ENCODE peak calls at places on chromosomes 16 and 17, in ten cellular contexts. One of them, this sample, is unnamed.

GRCh38 chr16:17744903-17745581 is 274.3 kb upstream of the XYLT1 start:
- DNase-seq in effector memory CD4-positive, alpha-beta T cell: no peak
- DNase-seq in SJSA1: no peak
- DNase-seq in right cardiac atrium: no peak
- DNase-seq in thoracic aorta: no peak
- DNase-seq in AG04450: no peak
- DNase-seq in trophoblast cell: no peak
- DNase-seq in CD8-positive, alpha-beta T cell: no peak
- DNase-seq in GM23248: no peak
- DNase-seq in fibroblast of mammary gland: no peak
- DNase-seq in this sample: no peak

GRCh38 chr17:39062846-39063680 is 88.4 kb downstream of the PLXDC1 start:
- DNase-seq in effector memory CD4-positive, alpha-beta T cell: no peak
- DNase-seq in SJSA1: no peak
- DNase-seq in right cardiac atrium: no peak
- DNase-seq in thoracic aorta: no peak
- DNase-seq in AG04450: no peak
- DNase-seq in trophoblast cell: no peak
- DNase-seq in CD8-positive, alpha-beta T cell: no peak
- DNase-seq in GM23248: peak
- DNase-seq in fibroblast of mammary gland: peak
- DNase-seq in this sample: no peak

GRCh38 chr16:57148481-57148880 is 37.4 kb downstream of the PSME3IP1 start:
- DNase-seq in effector memory CD4-positive, alpha-beta T cell: no peak
- DNase-seq in SJSA1: no peak
- DNase-seq in right cardiac atrium: peak
- DNase-seq in thoracic aorta: no peak
- DNase-seq in AG04450: no peak
- DNase-seq in trophoblast cell: no peak
- DNase-seq in CD8-positive, alpha-beta T cell: no peak
- DNase-seq in GM23248: no peak
- DNase-seq in fibroblast of mammary gland: no peak
- DNase-seq in this sample: no peak

GRCh38 chr16:66146689-66147330 is 219.7 kb upstream of the CDH5 start:
- DNase-seq in effector memory CD4-positive, alpha-beta T cell: no peak
- DNase-seq in SJSA1: no peak
- DNase-seq in right cardiac atrium: no peak
- DNase-seq in thoracic aorta: no peak
- DNase-seq in AG04450: no peak
- DNase-seq in trophoblast cell: no peak
- DNase-seq in CD8-positive, alpha-beta T cell: no peak
- DNase-seq in GM23248: no peak
- DNase-seq in fibroblast of mammary gland: peak
- DNase-seq in this sample: no peak

GRCh38 chr16:11632455-11632921 is 35.8 kb upstream of the SNN start:
- DNase-seq in effector memory CD4-positive, alpha-beta T cell: no peak
- DNase-seq in SJSA1: peak
- DNase-seq in right cardiac atrium: peak
- DNase-seq in thoracic aorta: no peak
- DNase-seq in AG04450: peak
- DNase-seq in trophoblast cell: peak
- DNase-seq in CD8-positive, alpha-beta T cell: no peak
- DNase-seq in GM23248: peak
- DNase-seq in fibroblast of mammary gland: peak
- DNase-seq in this sample: peak

GRCh38 chr17:56130030-56130429 is 23.2 kb upstream of the ANKFN1 start:
- DNase-seq in effector memory CD4-positive, alpha-beta T cell: no peak
- DNase-seq in SJSA1: no peak
- DNase-seq in right cardiac atrium: no peak
- DNase-seq in thoracic aorta: no peak
- DNase-seq in AG04450: no peak
- DNase-seq in trophoblast cell: no peak
- DNase-seq in CD8-positive, alpha-beta T cell: no peak
- DNase-seq in GM23248: no peak
- DNase-seq in fibroblast of mammary gland: no peak
- DNase-seq in this sample: no peak

GRCh38 chr17:73232587-73233373 is 28.9 kb downstream of the CPSF4L start:
- DNase-seq in effector memory CD4-positive, alpha-beta T cell: no peak
- DNase-seq in SJSA1: peak
- DNase-seq in right cardiac atrium: no peak
- DNase-seq in thoracic aorta: no peak
- DNase-seq in AG04450: no peak
- DNase-seq in trophoblast cell: peak
- DNase-seq in CD8-positive, alpha-beta T cell: peak
- DNase-seq in GM23248: peak
- DNase-seq in fibroblast of mammary gland: no peak
- DNase-seq in this sample: peak

GRCh38 chr16:15708096-15708495 is 58.1 kb downstream of the NDE1 start:
- DNase-seq in effector memory CD4-positive, alpha-beta T cell: no peak
- DNase-seq in SJSA1: no peak
- DNase-seq in right cardiac atrium: no peak
- DNase-seq in thoracic aorta: no peak
- DNase-seq in AG04450: peak
- DNase-seq in trophoblast cell: peak
- DNase-seq in CD8-positive, alpha-beta T cell: no peak
- DNase-seq in GM23248: no peak
- DNase-seq in fibroblast of mammary gland: peak
- DNase-seq in this sample: peak

GRCh38 chr17:76714822-76715461 is 4.2 kb upstream of the MXRA7 start:
- DNase-seq in effector memory CD4-positive, alpha-beta T cell: peak
- DNase-seq in SJSA1: peak
- DNase-seq in right cardiac atrium: peak
- DNase-seq in thoracic aorta: no peak
- DNase-seq in AG04450: no peak
- DNase-seq in trophoblast cell: peak
- DNase-seq in CD8-positive, alpha-beta T cell: peak
- DNase-seq in GM23248: peak
- DNase-seq in fibroblast of mammary gland: no peak
- DNase-seq in this sample: peak

GRCh38 chr16:31219154-31219741 is 2.3 kb upstream of the PYDC1 start:
- DNase-seq in effector memory CD4-positive, alpha-beta T cell: no peak
- DNase-seq in SJSA1: no peak
- DNase-seq in right cardiac atrium: no peak
- DNase-seq in thoracic aorta: no peak
- DNase-seq in AG04450: no peak
- DNase-seq in trophoblast cell: no peak
- DNase-seq in CD8-positive, alpha-beta T cell: no peak
- DNase-seq in GM23248: no peak
- DNase-seq in fibroblast of mammary gland: no peak
- DNase-seq in this sample: no peak

GRCh38 chr17:65055708-65056638 is 567 bp downstream of the GNA13 start:
- DNase-seq in effector memory CD4-positive, alpha-beta T cell: peak
- DNase-seq in SJSA1: peak
- DNase-seq in right cardiac atrium: peak
- DNase-seq in thoracic aorta: peak
- DNase-seq in AG04450: no peak
- DNase-seq in trophoblast cell: peak
- DNase-seq in CD8-positive, alpha-beta T cell: peak
- DNase-seq in GM23248: peak
- DNase-seq in fibroblast of mammary gland: peak
- DNase-seq in this sample: no peak

GRCh38 chr17:65058615-65059014 is 2.1 kb upstream of the GNA13 start:
- DNase-seq in effector memory CD4-positive, alpha-beta T cell: no peak
- DNase-seq in SJSA1: no peak
- DNase-seq in right cardiac atrium: no peak
- DNase-seq in thoracic aorta: no peak
- DNase-seq in AG04450: no peak
- DNase-seq in trophoblast cell: peak
- DNase-seq in CD8-positive, alpha-beta T cell: no peak
- DNase-seq in GM23248: no peak
- DNase-seq in fibroblast of mammary gland: no peak
- DNase-seq in this sample: no peak

GRCh38 chr17:65055280-65055707 is 1.2 kb downstream of the GNA13 start:
- DNase-seq in effector memory CD4-positive, alpha-beta T cell: no peak
- DNase-seq in SJSA1: no peak
- DNase-seq in right cardiac atrium: no peak
- DNase-seq in thoracic aorta: no peak
- DNase-seq in AG04450: no peak
- DNase-seq in trophoblast cell: no peak
- DNase-seq in CD8-positive, alpha-beta T cell: peak
- DNase-seq in GM23248: no peak
- DNase-seq in fibroblast of mammary gland: no peak
- DNase-seq in this sample: no peak

GRCh38 chr17:65058151-65058550 is 1.6 kb upstream of the GNA13 start:
- DNase-seq in effector memory CD4-positive, alpha-beta T cell: no peak
- DNase-seq in SJSA1: peak
- DNase-seq in right cardiac atrium: no peak
- DNase-seq in thoracic aorta: no peak
- DNase-seq in AG04450: no peak
- DNase-seq in trophoblast cell: no peak
- DNase-seq in CD8-positive, alpha-beta T cell: no peak
- DNase-seq in GM23248: no peak
- DNase-seq in fibroblast of mammary gland: no peak
- DNase-seq in this sample: no peak

DNA sequence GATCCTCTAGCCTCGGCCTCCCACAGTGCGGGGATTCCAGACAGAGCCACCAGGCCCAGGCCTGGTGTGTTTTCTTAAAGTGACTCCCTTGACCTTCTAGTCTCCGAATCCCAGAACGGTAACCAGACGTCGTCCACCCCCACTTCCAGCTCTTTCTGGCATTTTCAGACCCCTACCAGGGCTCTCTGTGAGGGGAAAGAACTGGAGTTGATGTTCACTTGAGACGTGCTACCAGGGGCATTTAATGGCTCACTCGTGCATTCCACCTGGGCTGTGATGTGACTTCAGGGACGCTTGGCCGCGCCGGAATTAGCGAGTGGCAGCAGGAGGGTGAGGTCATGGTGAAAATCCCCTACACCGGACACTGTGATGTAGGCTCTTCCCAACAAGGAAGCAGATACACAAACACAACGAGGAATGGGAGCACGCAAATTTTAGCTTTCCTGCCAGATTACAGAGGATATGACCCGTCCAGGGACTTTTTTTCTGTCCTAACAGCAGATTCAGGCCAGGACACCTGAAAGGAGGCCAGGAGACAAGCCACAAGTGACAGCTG is 1.1 kb upstream of the GNA13 start:
- DNase-seq in effector memory CD4-positive, alpha-beta T cell: no peak
- DNase-seq in SJSA1: peak
- DNase-seq in right cardiac atrium: peak
- DNase-seq in thoracic aorta: no peak
- DNase-seq in AG04450: no peak
- DNase-seq in trophoblast cell: peak
- DNase-seq in CD8-positive, alpha-beta T cell: no peak
- DNase-seq in GM23248: no peak
- DNase-seq in fibroblast of mammary gland: no peak
- DNase-seq in this sample: no peak
- H3K4me3 ChIP-seq in effector memory CD4-positive, alpha-beta T cell: peak
- H3K4me3 ChIP-seq in SJSA1: peak
- H3K4me3 ChIP-seq in right cardiac atrium: no peak
- H3K4me3 ChIP-seq in thoracic aorta: peak
- H3K4me3 ChIP-seq in AG04450: no peak
- H3K4me3 ChIP-seq in trophoblast cell: no peak
- H3K4me3 ChIP-seq in CD8-positive, alpha-beta T cell: peak
- H3K4me3 ChIP-seq in GM23248: peak
- H3K4me3 ChIP-seq in fibroblast of mammary gland: no peak
- H3K4me3 ChIP-seq in this sample: no peak

DNA sequence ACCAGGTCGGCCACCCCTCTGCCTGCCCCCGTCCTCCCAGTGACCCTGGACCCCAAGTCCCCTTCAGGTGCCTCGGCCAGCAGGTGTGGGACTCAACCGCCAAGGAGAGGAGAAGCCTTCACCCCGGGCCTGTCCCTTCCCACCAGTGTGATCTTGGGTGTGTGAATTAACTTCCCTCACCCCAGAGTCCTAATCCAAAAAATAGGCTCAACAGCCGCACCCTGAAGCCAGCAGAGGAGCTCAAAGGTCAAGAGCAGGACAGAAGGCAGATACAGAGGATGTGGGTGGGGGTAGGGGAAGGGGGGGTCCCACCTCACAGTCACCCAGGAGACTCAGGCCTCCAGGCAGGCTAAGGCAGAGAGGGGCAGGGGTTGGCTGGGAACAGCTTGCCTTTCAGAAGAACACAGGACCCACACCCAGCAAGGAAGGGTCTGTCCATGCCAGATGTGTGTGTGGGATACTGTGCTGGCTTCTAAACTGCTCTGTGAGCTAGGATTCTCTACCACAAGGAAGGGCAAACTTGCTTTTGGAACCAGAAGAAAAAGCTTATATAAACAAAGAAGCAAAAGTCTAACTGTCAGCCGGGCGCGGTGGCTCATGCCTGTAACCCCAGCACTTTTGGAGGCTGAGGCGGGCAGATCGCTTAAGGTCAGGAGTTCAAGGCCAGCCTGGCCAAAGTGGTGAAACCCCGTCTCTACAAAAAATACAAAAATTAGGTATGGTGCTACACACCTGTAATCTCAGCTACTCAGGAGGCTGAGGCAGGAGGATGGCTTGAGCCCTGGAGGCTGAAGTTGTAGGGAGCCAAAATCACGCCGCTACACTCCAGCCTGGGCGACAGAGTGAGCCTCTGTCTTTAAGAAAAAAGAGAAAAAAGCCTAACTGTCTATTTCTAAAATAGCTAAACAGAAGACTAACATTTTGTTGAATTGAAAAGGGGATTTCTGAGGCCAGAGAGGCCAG is 4.6 kb downstream of the PIEZO1 start:
- DNase-seq in effector memory CD4-positive, alpha-beta T cell: no peak
- DNase-seq in SJSA1: no peak
- DNase-seq in right cardiac atrium: no peak
- DNase-seq in thoracic aorta: no peak
- DNase-seq in AG04450: no peak
- DNase-seq in trophoblast cell: no peak
- DNase-seq in CD8-positive, alpha-beta T cell: no peak
- DNase-seq in GM23248: no peak
- DNase-seq in fibroblast of mammary gland: no peak
- DNase-seq in this sample: no peak
- H3K4me3 ChIP-seq in effector memory CD4-positive, alpha-beta T cell: peak
- H3K4me3 ChIP-seq in SJSA1: no peak
- H3K4me3 ChIP-seq in right cardiac atrium: no peak
- H3K4me3 ChIP-seq in thoracic aorta: no peak
- H3K4me3 ChIP-seq in AG04450: no peak
- H3K4me3 ChIP-seq in trophoblast cell: no peak
- H3K4me3 ChIP-seq in CD8-positive, alpha-beta T cell: peak
- H3K4me3 ChIP-seq in GM23248: no peak
- H3K4me3 ChIP-seq in fibroblast of mammary gland: no peak
- H3K4me3 ChIP-seq in this sample: no peak

GRCh38 chr17:7022791-7023571 is at the start of gene BCL6B:
- DNase-seq in effector memory CD4-positive, alpha-beta T cell: no peak
- DNase-seq in SJSA1: no peak
- DNase-seq in right cardiac atrium: peak
- DNase-seq in thoracic aorta: no peak
- DNase-seq in AG04450: no peak
- DNase-seq in trophoblast cell: no peak
- DNase-seq in CD8-positive, alpha-beta T cell: no peak
- DNase-seq in GM23248: no peak
- DNase-seq in fibroblast of mammary gland: no peak
- DNase-seq in this sample: no peak
- H3K4me3 ChIP-seq in effector memory CD4-positive, alpha-beta T cell: peak
- H3K4me3 ChIP-seq in SJSA1: peak
- H3K4me3 ChIP-seq in right cardiac atrium: peak
- H3K4me3 ChIP-seq in thoracic aorta: peak
- H3K4me3 ChIP-seq in AG04450: peak
- H3K4me3 ChIP-seq in trophoblast cell: no peak
- H3K4me3 ChIP-seq in CD8-positive, alpha-beta T cell: peak
- H3K4me3 ChIP-seq in GM23248: peak
- H3K4me3 ChIP-seq in fibroblast of mammary gland: peak
- H3K4me3 ChIP-seq in this sample: peak

GRCh38 chr17:28887871-28888471 is 9.6 kb downstream of the FLOT2 start:
- DNase-seq in effector memory CD4-positive, alpha-beta T cell: no peak
- DNase-seq in SJSA1: no peak
- DNase-seq in right cardiac atrium: no peak
- DNase-seq in thoracic aorta: no peak
- DNase-seq in AG04450: no peak
- DNase-seq in trophoblast cell: no peak
- DNase-seq in CD8-positive, alpha-beta T cell: no peak
- DNase-seq in GM23248: no peak
- DNase-seq in fibroblast of mammary gland: no peak
- DNase-seq in this sample: no peak
- H3K4me3 ChIP-seq in effector memory CD4-positive, alpha-beta T cell: no peak
- H3K4me3 ChIP-seq in SJSA1: no peak
- H3K4me3 ChIP-seq in right cardiac atrium: no peak
- H3K4me3 ChIP-seq in thoracic aorta: no peak
- H3K4me3 ChIP-seq in AG04450: no peak
- H3K4me3 ChIP-seq in trophoblast cell: no peak
- H3K4me3 ChIP-seq in CD8-positive, alpha-beta T cell: no peak
- H3K4me3 ChIP-seq in GM23248: no peak
- H3K4me3 ChIP-seq in fibroblast of mammary gland: no peak
- H3K4me3 ChIP-seq in this sample: no peak

This sample was measured in fibroblast of pulmonary artery.